ENCODE peak calls at places on chromosome 12, in four cellular contexts. I is GM12878, X is HEK293T, L is NT2/D1. M is an unnamed sample.

GRCh38 chr12:76637807-76638206 is 78.2 kb upstream of the OSBPL8 start:
- DNase-seq in I (no peak), X (no peak), L (no peak), M (no peak)

GRCh38 chr12:116609715-116610114 is 50.5 kb downstream of the MAP1LC3B2 start:
- DNase-seq in I (no peak), X (no peak), L (no peak), M (no peak)

GRCh38 chr12:22529281-22530060 is 14.9 kb downstream of the C2CD5 start:
- DNase-seq in I (no peak), X (no peak), L (peak; percentile 18), M (no peak)

GRCh38 chr12:29580971-29581370 is 83.5 kb upstream of the OVCH1 start:
- DNase-seq in I (no peak), X (no peak), L (no peak), M (no peak)

GRCh38 chr12:79927772-79928474 is 7.0 kb downstream of the PPP1R12A start:
- DNase-seq in I (peak; percentile 70), X (no peak), L (no peak), M (no peak)

GRCh38 chr12:2582631-2583616 is 211.8 kb upstream of the FKBP4 start:
- DNase-seq in I (no peak), X (peak; percentile 87), L (peak; percentile 76), M (peak; percentile 89)

GRCh38 chr12:47382305-47382704 is 302.5 kb upstream of the AMIGO2 start:
- DNase-seq in I (no peak), X (no peak), L (no peak), M (no peak)

GRCh38 chr12:19847294-19848059 is 408.2 kb downstream of the AEBP2 start:
- DNase-seq in I (no peak), X (no peak), L (no peak), M (no peak)

GRCh38 chr12:21330682-21331253 is 3.9 kb downstream of the SLCO1A2 start:
- DNase-seq in I (no peak), X (no peak), L (peak; percentile 67), M (no peak)

GRCh38 chr12:8822298-8822697 is at the start of gene A2ML1:
- DNase-seq in I (no peak), X (no peak), L (no peak), M (no peak)

GRCh38 chr12:39538679-39539104 is 80.9 kb downstream of the ABCD2 start:
- DNase-seq in I (no peak), X (no peak), L (no peak), M (no peak)

GRCh38 chr12:5210179-5210917 is 166.7 kb downstream of the KCNA5 start:
- DNase-seq in I (no peak), X (no peak), L (no peak), M (no peak)

GRCh38 chr12:57126061-57126460 is 2.2 kb upstream of the LRP1 start:
- DNase-seq in I (no peak), X (no peak), L (no peak), M (no peak)

GRCh38 chr12:117583677-117584076 is 222.3 kb upstream of the NOS1 start:
- DNase-seq in I (no peak), X (no peak), L (no peak), M (no peak)

GRCh38 chr12:77648716-77649115 is 182.0 kb upstream of the NAV3 start:
- DNase-seq in I (no peak), X (no peak), L (no peak), M (no peak)

GRCh38 chr12:131829795-131830334 is 1.7 kb downstream of the MMP17 start:
- DNase-seq in I (no peak), X (no peak), L (no peak), M (no peak)

GRCh38 chr12:31363826-31364225 is 37.9 kb upstream of the SINHCAF start:
- DNase-seq in I (no peak), X (no peak), L (no peak), M (no peak)

GRCh38 chr12:104006929-104007328 is 41.3 kb downstream of the TDG start:
- DNase-seq in I (no peak), X (no peak), L (no peak), M (no peak)

GRCh38 chr12:14913381-14913781 is 25.0 kb downstream of the ERP27 start:
- DNase-seq in I (no peak), X (no peak), L (no peak), M (no peak)

GRCh38 chr12:111160350-111161142 is 208.3 kb downstream of the PHETA1 start:
- DNase-seq in I (no peak), X (no peak), L (no peak), M (no peak)

GRCh38 chr12:122889658-122890561 is 6.0 kb downstream of the VPS37B start:
- DNase-seq in I (no peak), X (no peak), L (no peak), M (no peak)

GRCh38 chr12:76670776-76671175 is 93.1 kb upstream of the ZDHHC17 start:
- DNase-seq in I (no peak), X (no peak), L (no peak), M (no peak)

GRCh38 chr12:51000245-51000644 is 25.9 kb downstream of the SLC11A2 start:
- DNase-seq in I (no peak), X (no peak), L (no peak), M (no peak)
- TF ChIP-seq SUZ12 in I (no peak), X (no peak), L (no peak), M (no peak)

DNA sequence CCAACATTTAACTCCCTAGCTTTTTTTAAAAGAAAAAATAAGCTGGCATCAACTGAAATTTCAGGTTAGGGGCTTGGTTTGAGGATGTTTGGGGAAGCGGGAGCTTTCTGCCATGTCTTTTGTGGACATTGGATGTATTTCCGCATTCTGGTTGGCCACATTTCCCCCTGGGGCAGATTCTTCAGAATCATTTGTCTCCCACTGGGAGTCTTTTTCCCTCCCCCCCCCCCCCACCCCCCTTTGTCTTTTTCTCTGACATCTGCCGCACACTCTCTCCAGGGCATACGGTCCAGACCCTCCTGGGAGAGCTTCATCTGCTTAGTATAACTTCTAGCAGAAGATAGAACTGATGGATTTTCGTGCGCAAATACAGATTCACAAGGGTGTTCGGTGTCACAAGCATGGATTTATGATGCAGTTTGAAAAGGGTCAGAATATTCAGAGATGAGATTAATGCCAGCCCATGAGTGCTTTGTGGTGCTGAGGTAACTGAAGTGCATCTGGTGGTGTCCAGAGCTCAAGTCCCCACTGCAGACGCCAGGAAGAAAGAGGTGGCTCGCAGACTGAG is 40.2 kb downstream of the ETV6 start:
- DNase-seq in I (no peak), X (no peak), L (no peak), M (no peak)
- TF ChIP-seq SUZ12 in I (no peak), X (no peak), L (no peak), M (no peak)

DNA sequence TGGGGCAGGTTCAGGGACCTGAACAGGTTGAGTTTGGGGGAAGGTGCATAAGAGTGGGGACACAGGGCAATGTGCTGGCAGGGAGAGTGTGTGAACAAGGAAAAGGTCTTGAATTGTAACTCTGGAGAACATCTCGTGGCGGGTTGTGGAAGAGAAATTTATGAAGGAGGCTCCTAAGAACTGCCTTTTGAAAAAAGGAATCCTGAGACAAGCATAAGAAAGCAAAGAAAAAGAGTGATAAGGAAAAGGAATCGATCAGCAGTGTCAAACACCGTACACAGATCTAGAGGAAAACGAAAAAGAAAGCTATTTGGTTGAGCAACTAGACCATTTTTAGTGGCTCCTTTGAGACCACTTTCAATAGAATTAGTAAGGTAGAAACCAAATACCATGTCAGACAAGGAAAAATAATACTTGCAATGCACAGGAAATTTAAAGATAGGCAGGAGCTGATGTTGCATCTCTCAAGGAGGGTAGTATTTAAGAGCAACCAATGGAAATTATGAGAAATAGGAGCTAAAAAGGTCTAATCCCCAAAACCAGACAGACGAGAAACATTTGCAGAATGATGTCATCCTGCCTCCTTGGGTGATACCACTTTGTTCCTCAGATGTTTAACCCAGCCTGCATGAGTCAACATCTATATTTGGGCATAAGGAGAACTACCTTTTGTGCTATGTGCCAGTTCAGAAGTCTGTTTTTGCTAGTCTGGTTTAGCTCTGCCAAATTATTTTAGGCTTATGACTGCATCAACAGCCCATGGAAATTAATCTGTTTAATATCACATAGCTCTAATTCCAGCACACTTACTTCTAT is 64.5 kb upstream of the STK38L start:
- DNase-seq in I (peak; percentile 96), X (peak; percentile 28), L (no peak), M (no peak)
- TF ChIP-seq SUZ12 in I (no peak), X (no peak), L (no peak), M (no peak)

DNA sequence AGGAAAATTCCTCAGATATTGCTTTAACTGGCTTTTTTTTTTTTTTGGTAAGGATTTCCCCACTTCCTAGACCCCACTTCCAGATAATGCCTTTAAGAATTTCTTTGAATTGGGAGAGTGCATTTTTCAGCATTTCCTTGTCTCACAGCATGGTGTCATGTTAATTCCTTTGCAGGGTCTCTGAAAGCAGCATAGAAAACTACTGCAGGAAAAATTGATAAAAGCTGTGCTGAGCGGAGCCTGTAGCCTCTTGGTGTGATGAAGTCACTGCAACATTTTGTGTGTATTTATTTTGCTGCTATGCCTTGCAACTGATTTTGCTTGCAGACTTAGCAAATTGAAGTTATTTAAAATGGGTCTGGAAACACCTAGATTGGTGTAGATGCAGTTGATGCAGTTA is 2.7 kb downstream of the ANO4 start:
- DNase-seq in I (no peak), X (no peak), L (no peak), M (no peak)
- TF ChIP-seq SUZ12 in I (no peak), X (no peak), L (no peak), M (no peak)

GRCh38 chr12:53869500-53869899 is 69.1 kb upstream of the HOXC13 start:
- DNase-seq in I (no peak), X (no peak), L (no peak), M (no peak)

GRCh38 chr12:53866727-53867126 is 71.9 kb upstream of the HOXC13 start:
- DNase-seq in I (no peak), X (no peak), L (no peak), M (no peak)

GRCh38 chr12:53868516-53868986 is 70.1 kb upstream of the HOXC13 start:
- DNase-seq in I (no peak), X (peak; percentile 15), L (no peak), M (no peak)

GRCh38 chr12:53870122-53870521 is 68.5 kb upstream of the HOXC13 start:
- DNase-seq in I (no peak), X (peak; percentile 19), L (no peak), M (no peak)

GRCh38 chr12:53867216-53868012 is 71.2 kb upstream of the HOXC13 start:
- DNase-seq in I (no peak), X (peak; percentile 31), L (peak; percentile 46), M (no peak)
- TF ChIP-seq SUZ12 in I (no peak), X (no peak), L (no peak), M (no peak)

GRCh38 chr12:127485528-127485927 is 781.4 kb upstream of the TMEM132C start:
- DNase-seq in I (no peak), X (no peak), L (peak; percentile 15), M (no peak)
- TF ChIP-seq SUZ12 in I (no peak), X (no peak), L (no peak), M (no peak)

GRCh38 chr12:52351196-52352059 is 15.9 kb downstream of the KRT85 start:
- DNase-seq in I (no peak), X (no peak), L (no peak), M (no peak)
- TF ChIP-seq SUZ12 in I (no peak), X (no peak), L (no peak), M (no peak)